ENCODE peak calls at places on chromosome 19, in four cellular contexts. One of them, this sample, is unnamed.

GRCh38 chr19:3821156-3821555 is 35.0 kb upstream of the MATK start:
- DNase-seq in K562: no peak
- DNase-seq in GM12878: no peak
- DNase-seq in HepG2: no peak
- DNase-seq in this sample: no peak

GRCh38 chr19:1794424-1795185 is 17.5 kb downstream of the ATP8B3 start:
- DNase-seq in K562: peak; percentile 51
- DNase-seq in GM12878: no peak
- DNase-seq in HepG2: no peak
- DNase-seq in this sample: no peak

GRCh38 chr19:44796701-44797115 is 12.2 kb upstream of the BCAM start:
- DNase-seq in K562: no peak
- DNase-seq in GM12878: no peak
- DNase-seq in HepG2: peak; percentile 96
- DNase-seq in this sample: no peak

GRCh38 chr19:7618366-7618765 is 11.0 kb downstream of the XAB2 start:
- DNase-seq in K562: no peak
- DNase-seq in GM12878: no peak
- DNase-seq in HepG2: peak; percentile 33
- DNase-seq in this sample: no peak

GRCh38 chr19:46040952-46041500 is at the start of gene IGFL4:
- DNase-seq in K562: peak; percentile 14
- DNase-seq in GM12878: no peak
- DNase-seq in HepG2: no peak
- DNase-seq in this sample: peak; percentile 34

GRCh38 chr19:1812426-1813196 is 535 bp upstream of the ATP8B3 start:
- DNase-seq in K562: peak; percentile 90
- DNase-seq in GM12878: peak; percentile 82
- DNase-seq in HepG2: peak; percentile 93
- DNase-seq in this sample: peak; percentile 99

GRCh38 chr19:38676878-38677646 is 29.6 kb downstream of the ACTN4 start:
- DNase-seq in K562: no peak
- DNase-seq in GM12878: no peak
- DNase-seq in HepG2: no peak
- DNase-seq in this sample: no peak

GRCh38 chr19:40224342-40225148 is 1.9 kb downstream of the CCNP start:
- DNase-seq in K562: no peak
- DNase-seq in GM12878: no peak
- DNase-seq in HepG2: no peak
- DNase-seq in this sample: no peak

GRCh38 chr19:6215701-6216235 is 64.0 kb downstream of the MLLT1 start:
- DNase-seq in K562: no peak
- DNase-seq in GM12878: no peak
- DNase-seq in HepG2: no peak
- DNase-seq in this sample: no peak

GRCh38 chr19:57709616-57710015 is 612 bp upstream of the ZNF154 start:
- DNase-seq in K562: no peak
- DNase-seq in GM12878: no peak
- DNase-seq in HepG2: no peak
- DNase-seq in this sample: no peak

GRCh38 chr19:38263696-38264485 is 482 bp upstream of the SPINT2 start:
- DNase-seq in K562: peak; percentile 52
- DNase-seq in GM12878: no peak
- DNase-seq in HepG2: peak; percentile 35
- DNase-seq in this sample: no peak

GRCh38 chr19:926595-927043 is 784 bp downstream of the ARID3A start:
- DNase-seq in K562: no peak
- DNase-seq in GM12878: no peak
- DNase-seq in HepG2: no peak
- DNase-seq in this sample: no peak

GRCh38 chr19:12364391-12365093 is 941 bp downstream of the ZNF442 start:
- DNase-seq in K562: peak; percentile 35
- DNase-seq in GM12878: no peak
- DNase-seq in HepG2: no peak
- DNase-seq in this sample: peak; percentile 10
- TF ChIP-seq SP1 in K562: no peak
- TF ChIP-seq SP1 in GM12878: no peak
- TF ChIP-seq SP1 in HepG2: no peak
- TF ChIP-seq SP1 in this sample: no peak

GRCh38 chr19:28350673-28351072 is 862.3 kb downstream of the UQCRFS1 start:
- DNase-seq in K562: no peak
- DNase-seq in GM12878: no peak
- DNase-seq in HepG2: no peak
- DNase-seq in this sample: no peak
- TF ChIP-seq BHLHE40 in K562: no peak
- TF ChIP-seq BHLHE40 in GM12878: no peak
- TF ChIP-seq BHLHE40 in HepG2: no peak
- TF ChIP-seq BHLHE40 in this sample: no peak

GRCh38 chr19:18865973-18866799 is 29.8 kb downstream of the CERS1 start:
- DNase-seq in K562: peak; percentile 91
- DNase-seq in GM12878: no peak
- DNase-seq in HepG2: peak; percentile 35
- DNase-seq in this sample: peak; percentile 91
- TF ChIP-seq SP1 in K562: peak; percentile 69
- TF ChIP-seq SP1 in GM12878: no peak
- TF ChIP-seq SP1 in HepG2: no peak
- TF ChIP-seq SP1 in this sample: no peak

GRCh38 chr19:35268546-35269424 is at the start of gene USF2:
- DNase-seq in K562: peak; percentile 79
- DNase-seq in GM12878: no peak
- DNase-seq in HepG2: peak; percentile 72
- DNase-seq in this sample: peak; percentile 79
- TF ChIP-seq BHLHE40 in K562: peak; percentile 73
- TF ChIP-seq BHLHE40 in GM12878: no peak
- TF ChIP-seq BHLHE40 in HepG2: no peak
- TF ChIP-seq BHLHE40 in this sample: no peak

DNA sequence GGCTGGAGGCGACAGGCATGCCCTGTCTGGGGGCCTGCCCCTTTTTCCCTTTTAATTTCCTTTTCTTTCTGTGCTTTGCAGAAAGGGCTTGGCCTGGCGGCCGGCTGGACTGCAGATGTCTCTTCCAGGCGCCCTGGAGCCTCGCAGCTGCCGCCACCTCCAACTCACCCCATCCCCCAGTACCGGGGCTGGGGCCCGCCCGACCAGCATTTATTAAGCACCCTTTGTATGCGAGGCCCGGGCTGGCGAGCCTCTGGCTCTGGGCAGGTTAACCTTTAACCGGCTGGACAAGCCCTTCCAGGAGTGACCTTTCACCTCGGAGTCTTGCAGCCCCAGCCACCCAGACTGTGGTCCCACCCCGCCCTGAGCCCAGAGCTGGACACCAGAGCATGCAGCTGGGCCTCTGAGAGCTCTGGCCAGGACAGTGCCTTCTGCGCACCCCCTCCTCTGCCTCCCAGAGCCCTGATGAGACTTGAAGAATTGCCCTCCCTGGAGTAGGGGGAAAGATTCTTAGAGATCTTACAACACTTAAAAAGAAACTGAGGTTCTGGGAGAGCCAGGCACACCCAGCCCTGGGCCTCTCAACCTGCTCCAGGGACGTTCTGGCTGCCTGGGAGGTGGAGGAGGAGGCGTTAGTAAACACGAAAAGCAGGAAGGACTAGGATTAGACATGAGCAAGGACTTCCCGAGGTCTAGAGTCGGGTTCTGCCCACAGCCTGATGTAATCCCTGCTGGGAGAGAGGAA is 1.1 kb upstream of the NR2F6 start:
- DNase-seq in K562: no peak
- DNase-seq in GM12878: no peak
- DNase-seq in HepG2: peak; percentile 80
- DNase-seq in this sample: no peak
- TF ChIP-seq SP1 in K562: no peak
- TF ChIP-seq SP1 in GM12878: no peak
- TF ChIP-seq SP1 in HepG2: no peak
- TF ChIP-seq SP1 in this sample: no peak

DNA sequence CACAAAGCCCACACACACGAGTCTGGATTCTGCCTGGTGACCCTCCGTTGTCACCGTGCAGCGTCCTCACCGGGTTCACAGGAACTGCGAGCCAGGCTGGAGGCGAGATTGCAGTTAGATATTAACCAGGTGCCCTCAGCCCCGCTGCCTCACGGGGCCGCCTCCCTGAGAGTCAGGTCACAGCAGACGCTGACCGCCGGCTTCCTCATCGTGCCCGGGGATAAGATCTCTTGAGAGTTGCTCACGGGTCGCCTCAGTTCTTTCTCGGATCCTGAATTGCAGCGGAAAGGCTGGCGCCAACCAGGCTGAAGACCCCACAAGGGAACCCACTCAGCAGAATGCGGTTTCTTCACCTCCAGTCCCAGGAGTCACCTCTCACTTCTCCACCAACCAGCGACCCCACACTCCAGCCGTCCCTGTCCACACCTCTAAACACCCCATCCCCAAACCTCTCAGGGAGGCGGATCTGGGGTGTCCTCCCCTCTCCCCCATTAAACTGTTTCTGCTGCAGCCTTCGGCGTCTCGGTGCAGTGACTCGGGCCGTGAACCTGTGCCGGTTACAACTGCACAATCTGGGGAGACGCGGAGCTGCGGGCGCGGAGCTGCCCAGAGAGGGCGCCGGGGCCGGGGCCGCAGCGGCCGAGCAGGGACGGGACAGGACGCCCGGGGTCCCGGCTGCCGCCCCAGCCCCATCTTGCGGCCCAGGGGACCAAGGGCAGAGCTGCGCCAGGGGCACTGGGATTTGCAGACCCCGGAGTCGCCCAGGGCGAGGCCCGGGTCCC is 591 bp downstream of the ZNF823 start:
- DNase-seq in K562: peak; percentile 38
- DNase-seq in GM12878: no peak
- DNase-seq in HepG2: peak; percentile 67
- DNase-seq in this sample: peak; percentile 14
- TF ChIP-seq BHLHE40 in K562: peak; percentile 33
- TF ChIP-seq BHLHE40 in GM12878: no peak
- TF ChIP-seq BHLHE40 in HepG2: no peak
- TF ChIP-seq BHLHE40 in this sample: no peak

DNA sequence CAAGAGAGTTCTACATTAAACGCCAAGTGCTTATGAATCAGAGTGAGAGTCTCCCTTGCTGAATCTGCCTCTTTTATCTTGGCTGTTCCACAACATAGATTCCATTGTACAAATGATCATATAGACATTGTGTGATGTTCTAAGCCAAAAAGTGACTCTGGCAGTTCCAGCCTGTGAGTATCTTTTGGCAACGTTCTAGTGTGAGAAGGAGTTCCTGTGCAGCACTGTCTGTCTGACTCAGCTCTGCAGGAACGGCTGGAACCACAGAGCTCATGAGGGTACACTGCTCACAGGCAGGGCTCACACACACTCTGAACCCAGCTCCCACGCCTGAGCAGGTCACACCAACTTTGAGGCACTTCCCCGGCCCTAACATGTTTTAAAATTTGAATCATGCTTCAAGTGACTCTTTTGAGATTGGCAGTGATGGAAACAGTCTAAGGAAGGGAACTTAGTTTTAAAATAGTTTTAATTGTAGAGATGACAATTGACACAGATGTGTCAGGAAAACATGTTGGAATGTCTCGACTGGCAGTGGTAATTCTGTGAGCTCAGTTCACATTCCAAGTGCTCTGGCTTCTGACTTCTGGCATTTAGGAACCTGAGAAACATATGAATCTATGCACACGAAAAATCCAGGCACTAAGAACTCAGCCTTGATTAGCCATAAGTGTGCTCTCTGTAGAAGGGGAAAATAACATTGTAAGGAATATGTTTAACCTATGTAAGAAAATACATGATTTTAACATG is 272.0 kb downstream of the UQCRFS1 start:
- DNase-seq in K562: no peak
- DNase-seq in GM12878: no peak
- DNase-seq in HepG2: no peak
- DNase-seq in this sample: no peak
- TF ChIP-seq SP1 in K562: no peak
- TF ChIP-seq SP1 in GM12878: no peak
- TF ChIP-seq SP1 in HepG2: no peak
- TF ChIP-seq SP1 in this sample: no peak

GRCh38 chr19:18420931-18421330 is 1.7 kb downstream of the SSBP4 start:
- DNase-seq in K562: no peak
- DNase-seq in GM12878: no peak
- DNase-seq in HepG2: no peak
- DNase-seq in this sample: no peak
- TF ChIP-seq BHLHE40 in K562: no peak
- TF ChIP-seq BHLHE40 in GM12878: no peak
- TF ChIP-seq BHLHE40 in HepG2: no peak
- TF ChIP-seq BHLHE40 in this sample: no peak

GRCh38 chr19:42919757-42920079 is 2.0 kb upstream of the PSG6 start:
- DNase-seq in K562: peak; percentile 8
- DNase-seq in GM12878: no peak
- DNase-seq in HepG2: no peak
- DNase-seq in this sample: no peak
- TF ChIP-seq SP1 in K562: no peak
- TF ChIP-seq SP1 in GM12878: no peak
- TF ChIP-seq SP1 in HepG2: no peak
- TF ChIP-seq SP1 in this sample: no peak

GRCh38 chr19:33054623-33055022 is 10.1 kb downstream of the RHPN2 start:
- DNase-seq in K562: no peak
- DNase-seq in GM12878: no peak
- DNase-seq in HepG2: no peak
- DNase-seq in this sample: no peak
- TF ChIP-seq BHLHE40 in K562: no peak
- TF ChIP-seq BHLHE40 in GM12878: no peak
- TF ChIP-seq BHLHE40 in HepG2: no peak
- TF ChIP-seq BHLHE40 in this sample: no peak

This sample was measured in HEK293T.